ENCODE peak calls at places on chromosome 9, in eight cellular contexts. G is adrenal gland, U is cardiac muscle cell, F is heart right ventricle, M is lower lobe of right lung, N is ovary, X is brain microvascular endothelial cell, C is ascending aorta. O is an unnamed sample.

GRCh38 chr9:111807197-111807596 is 12.5 kb upstream of the SHOC1 start:
- DNase-seq in C (no peak), N (no peak), U (peak; percentile 26), G (no peak), F (no peak), X (no peak), M (no peak), O (no peak)

GRCh38 chr9:98099346-98099745 is 19.7 kb downstream of the TRIM14 start:
- DNase-seq in X (no peak), U (no peak), N (no peak), C (no peak), F (no peak), G (no peak), M (no peak), O (no peak)

GRCh38 chr9:32398207-32398606 is 13.8 kb downstream of the ACO1 start:
- DNase-seq in U (no peak), N (no peak), G (no peak), F (no peak), C (no peak), M (no peak), X (peak; percentile 59), O (no peak)

GRCh38 chr9:82354260-82354659 is 365.7 kb downstream of the SPATA31D1 start:
- DNase-seq in N (no peak), M (no peak), C (no peak), U (peak; percentile 29), F (no peak), X (peak; percentile 87), G (no peak), O (no peak)

GRCh38 chr9:89803403-89803802 is 198.6 kb downstream of the GADD45G start:
- DNase-seq in N (no peak), X (no peak), G (peak; percentile 35), U (no peak), C (no peak), M (peak; percentile 22), F (no peak), O (no peak)

GRCh38 chr9:105656131-105656921 is 5.9 kb upstream of the TAL2 start:
- DNase-seq in U (no peak), C (no peak), N (peak; percentile 36), F (peak; percentile 48), M (no peak), G (no peak), X (no peak), O (peak; percentile 35)

GRCh38 chr9:110835404-110835803 is 166.8 kb downstream of the MUSK start:
- DNase-seq in U (peak; percentile 88), G (no peak), M (no peak), N (no peak), F (no peak), C (no peak), X (peak; percentile 40), O (no peak)

GRCh38 chr9:91174772-91175171 is 186.9 kb downstream of the AUH start:
- DNase-seq in C (no peak), G (no peak), X (no peak), N (no peak), M (no peak), F (no peak), U (no peak), O (no peak)

GRCh38 chr9:131707677-131708612 is 31.9 kb downstream of the RAPGEF1 start:
- DNase-seq in N (no peak), X (peak; percentile 22), M (peak; percentile 78), C (peak; percentile 32), G (peak; percentile 96), U (peak; percentile 69), F (peak; percentile 76), O (peak; percentile 76)

GRCh38 chr9:84230355-84231136 is 110.0 kb downstream of the SLC28A3 start:
- DNase-seq in F (no peak), G (no peak), C (no peak), X (no peak), N (no peak), M (no peak), U (peak; percentile 81), O (no peak)

GRCh38 chr9:76552751-76553150 is 93.8 kb downstream of the GCNT1 start:
- DNase-seq in U (no peak), G (no peak), F (no peak), M (no peak), X (no peak), C (no peak), N (no peak), O (no peak)

GRCh38 chr9:137705443-137705863 is 86.6 kb downstream of the EHMT1 start:
- DNase-seq in G (no peak), N (no peak), C (no peak), U (no peak), F (no peak), X (no peak), M (no peak), O (no peak)

GRCh38 chr9:119868694-119869093 is 499.5 kb upstream of the BRINP1 start:
- DNase-seq in X (no peak), M (peak; percentile 61), U (no peak), C (no peak), F (no peak), N (no peak), G (no peak), O (no peak)

GRCh38 chr9:124353811-124354274 is 61.4 kb downstream of the PSMB7 start:
- DNase-seq in X (no peak), C (no peak), M (no peak), N (no peak), U (peak; percentile 30), G (no peak), F (no peak), O (no peak)

GRCh38 chr9:28539432-28539831 is 966.2 kb upstream of the C9orf72 start:
- DNase-seq in N (no peak), U (no peak), F (no peak), X (no peak), C (no peak), M (no peak), G (no peak), O (no peak)

GRCh38 chr9:97293207-97293721 is 14.2 kb upstream of the CCDC180 start:
- DNase-seq in G (peak; percentile 91), M (no peak), U (peak; percentile 69), N (no peak), X (peak; percentile 41), F (peak; percentile 55), C (no peak), O (peak; percentile 65)

GRCh38 chr9:33198163-33198562 is 31.0 kb upstream of the B4GALT1 start:
- DNase-seq in X (no peak), M (no peak), F (peak; percentile 57), U (peak; percentile 93), G (no peak), C (no peak), N (no peak), O (peak; percentile 57)

GRCh38 chr9:87581513-87581912 is 83.8 kb downstream of the DAPK1 start:
- DNase-seq in C (no peak), U (peak; percentile 83), N (no peak), M (no peak), G (peak; percentile 61), X (no peak), F (no peak), O (no peak)

GRCh38 chr9:87194471-87194870 is 247.2 kb upstream of the GAS1 start:
- DNase-seq in F (no peak), N (no peak), C (no peak), U (peak; percentile 71), M (no peak), G (no peak), X (peak; percentile 67), O (no peak)

GRCh38 chr9:14098102-14098501 is 215.8 kb downstream of the NFIB start:
- DNase-seq in U (no peak), F (no peak), G (no peak), M (no peak), C (no peak), N (no peak), X (peak; percentile 22), O (no peak)

GRCh38 chr9:133023117-133023890 is 7.5 kb upstream of the GTF3C5 start:
- DNase-seq in G (no peak), F (no peak), X (no peak), C (no peak), U (peak; percentile 5), N (no peak), M (peak; percentile 67), O (no peak)

GRCh38 chr9:42852133-42852532 is 668.7 kb downstream of the SPATA31A6 start:
- DNase-seq in G (peak; percentile 54), M (no peak), X (no peak), F (peak; percentile 53), U (peak; percentile 3), N (peak; percentile 29), C (no peak), O (no peak)
- TF ChIP-seq CTCF in G (peak; percentile 46), M (peak; percentile 32), X (no peak), F (peak; percentile 48), U (no peak), N (no peak), C (no peak), O (peak; percentile 50)

GRCh38 chr9:88652876-88653275 is 117.9 kb downstream of the NXNL2 start:
- DNase-seq in G (no peak), U (peak; percentile 25), M (no peak), F (no peak), X (no peak), N (no peak), C (no peak), O (no peak)
- H3K4me3 ChIP-seq in G (no peak overlapping the region), U (no peak overlapping the region), M (no peak overlapping the region), F (no peak overlapping the region), X (no peak overlapping the region), N (no peak overlapping the region), C (no peak overlapping the region), O (no peak overlapping the region)

GRCh38 chr9:72147676-72148075 is 1.6 kb upstream of the GDA start:
- DNase-seq in U (no peak), F (no peak), C (no peak), X (no peak), M (no peak), N (no peak), G (no peak), O (no peak)

GRCh38 chr9:72145093-72145492 is 4.1 kb upstream of the GDA start:
- DNase-seq in G (no peak), U (no peak), X (no peak), C (no peak), N (no peak), F (no peak), M (no peak), O (no peak)

GRCh38 chr9:72141484-72141883 is 7.8 kb upstream of the GDA start:
- DNase-seq in U (no peak), G (no peak), M (no peak), F (no peak), N (no peak), X (no peak), C (no peak), O (no peak)

GRCh38 chr9:72149231-72149975 is at the start of gene GDA:
- DNase-seq in M (no peak), N (no peak), U (no peak), X (no peak), C (no peak), F (no peak), G (peak; percentile 54), O (no peak)

GRCh38 chr9:72145733-72146132 is 3.5 kb upstream of the GDA start:
- DNase-seq in U (no peak), M (no peak), G (no peak), C (no peak), X (no peak), F (no peak), N (no peak), O (no peak)
- H3K27ac ChIP-seq in U (no peak overlapping the region), M (no peak overlapping the region), G (no peak overlapping the region), C (no peak overlapping the region), X (no peak overlapping the region), F (no peak overlapping the region), N (no peak overlapping the region), O (no peak overlapping the region)

DNA sequence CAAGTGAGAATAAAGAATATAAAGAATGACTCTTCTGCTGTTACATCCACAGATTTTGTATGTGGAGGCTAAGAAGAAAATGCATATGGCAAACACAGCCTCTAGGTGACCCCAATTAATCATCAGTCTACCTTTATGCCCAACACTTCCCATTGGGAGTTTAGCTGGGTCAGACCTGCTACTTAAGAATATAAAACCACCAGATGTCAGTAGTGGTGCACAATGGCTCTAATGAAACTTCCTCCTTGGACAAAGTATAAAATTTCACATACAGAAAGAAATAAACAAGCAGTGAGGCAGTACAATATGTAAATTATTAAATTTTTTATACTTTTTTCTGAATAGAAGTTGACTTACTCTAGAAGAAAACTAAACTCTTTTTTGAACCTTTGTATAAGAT is 539.9 kb downstream of the BRINP1 start:
- DNase-seq in M (no peak), G (no peak), F (no peak), C (no peak), N (no peak), X (no peak), U (no peak), O (no peak)
- TF ChIP-seq CTCF in M (peak; percentile 26), G (peak; percentile 55), F (peak; percentile 59), C (peak; percentile 36), N (no peak), X (no peak), U (no peak), O (peak; percentile 70)

O was measured in left ventricle myocardium inferior.